ENCODE peak calls at places on chromosomes 13 and 19, in ten cellular contexts. G, E, H, Y, U, M, B, O, F and S are unnamed samples.

GRCh38 chr13:110275931-110276552 is 30.9 kb downstream of the COL4A1 start:
- DNase-seq in G (no peak), E (no peak), H (no peak), Y (no peak), U (no peak), M (no peak), B (no peak), O (no peak), F (no peak), S (no peak)

GRCh38 chr19:45153339-45154063 is 7.3 kb downstream of the NKPD1 start:
- DNase-seq in G (peak; percentile 51), E (peak; percentile 17), H (peak; percentile 12), Y (no peak), U (peak; percentile 65), M (peak; percentile 72), B (peak; percentile 59), O (peak; percentile 36), F (no peak), S (no peak)

GRCh38 chr13:44249439-44249838 is 124.2 kb upstream of the SERP2 start:
- DNase-seq in G (no peak), E (peak; percentile 58), H (no peak), Y (no peak), U (peak; percentile 78), M (no peak), B (no peak), O (peak; percentile 29), F (no peak), S (no peak)

GRCh38 chr13:51122868-51123267 is 11.8 kb upstream of the C13orf42 start:
- DNase-seq in G (no peak), E (no peak), H (no peak), Y (no peak), U (no peak), M (no peak), B (no peak), O (no peak), F (no peak), S (no peak)

GRCh38 chr13:110925023-110925608 is 10.2 kb upstream of the ANKRD10 start:
- DNase-seq in G (no peak), E (no peak), H (no peak), Y (peak; percentile 29), U (no peak), M (no peak), B (no peak), O (no peak), F (no peak), S (no peak)

GRCh38 chr13:40137400-40137799 is 481.9 kb downstream of the COG6 start:
- DNase-seq in G (no peak), E (no peak), H (no peak), Y (no peak), U (no peak), M (no peak), B (no peak), O (no peak), F (no peak), S (no peak)

GRCh38 chr13:83168575-83168974 is 713.7 kb downstream of the SLITRK1 start:
- DNase-seq in G (no peak), E (no peak), H (no peak), Y (no peak), U (peak; percentile 4), M (no peak), B (no peak), O (no peak), F (no peak), S (no peak)

GRCh38 chr19:34218818-34219164 is 35.6 kb upstream of the GARRE1 start:
- DNase-seq in G (no peak), E (no peak), H (no peak), Y (no peak), U (no peak), M (no peak), B (no peak), O (no peak), F (no peak), S (no peak)

GRCh38 chr13:74557870-74558269 is 423.7 kb upstream of the KLF12 start:
- DNase-seq in G (no peak), E (no peak), H (no peak), Y (no peak), U (no peak), M (no peak), B (no peak), O (no peak), F (no peak), S (no peak)

GRCh38 chr13:107753286-107753685 is 462.1 kb downstream of the LIG4 start:
- DNase-seq in G (no peak), E (no peak), H (no peak), Y (no peak), U (peak; percentile 54), M (no peak), B (no peak), O (no peak), F (no peak), S (no peak)

GRCh38 chr13:97367016-97367415 is 67.0 kb upstream of the RAP2A start:
- DNase-seq in G (no peak), E (no peak), H (no peak), Y (no peak), U (peak; percentile 68), M (no peak), B (no peak), O (no peak), F (no peak), S (no peak)

GRCh38 chr19:19566306-19566705 is 28.2 kb downstream of the CILP2 start:
- DNase-seq in G (no peak), E (no peak), H (no peak), Y (no peak), U (peak; percentile 56), M (no peak), B (no peak), O (no peak), F (no peak), S (no peak)

GRCh38 chr13:110869231-110869804 is 45.6 kb downstream of the ANKRD10 start:
- DNase-seq in G (no peak), E (peak; percentile 61), H (no peak), Y (no peak), U (no peak), M (no peak), B (no peak), O (no peak), F (no peak), S (no peak)

GRCh38 chr13:77184455-77184854 is 142.4 kb downstream of the MYCBP2 start:
- DNase-seq in G (no peak), E (no peak), H (no peak), Y (no peak), U (peak; percentile 27), M (no peak), B (no peak), O (no peak), F (no peak), S (no peak)

GRCh38 chr19:15173746-15174404 is 26.9 kb downstream of the NOTCH3 start:
- DNase-seq in G (no peak), E (no peak), H (no peak), Y (no peak), U (peak; percentile 21), M (no peak), B (no peak), O (no peak), F (no peak), S (no peak)